ENCODE peak calls at places on chromosomes 4 and X, in four cellular contexts. Z, W, I and M are unnamed samples.
A peak's percentile ranks its signal among the peaks of the same experiment; 100 is the strongest.

GRCh38 chrX:317424-318067 is 1.1 kb downstream of the GTPBP6 start:
- DNase-seq in W (no peak), Z (peak; percentile 95), I (no peak), M (no peak)

GRCh38 chr4:150224896-150225591 is 146.8 kb downstream of the DCLK2 start:
- DNase-seq in I (no peak), W (no peak), Z (no peak), M (no peak)

GRCh38 chr4:103204114-103204513 is 6.0 kb upstream of the CENPE start:
- DNase-seq in Z (no peak), I (no peak), W (peak; percentile 13), M (no peak)

GRCh38 chrX:95762716-95763115 is 921.9 kb upstream of the DIAPH2 start:
- DNase-seq in I (no peak), W (no peak), Z (no peak), M (no peak)

GRCh38 chrX:108267561-108267960 is 170.7 kb downstream of the COL4A6 start:
- DNase-seq in Z (no peak), W (no peak), I (no peak), M (no peak)

GRCh38 chr4:57191523-57192034 is 81.4 kb upstream of the IGFBP7 start:
- DNase-seq in Z (no peak), W (no peak), I (no peak), M (peak; percentile 10)

GRCh38 chr4:154620111-154620510 is 7.7 kb upstream of the FGG start:
- DNase-seq in Z (no peak), W (no peak), I (no peak), M (no peak)

GRCh38 chr4:17823871-17824669 is 13.3 kb downstream of the NCAPG start:
- DNase-seq in Z (no peak), I (no peak), W (no peak), M (no peak)

GRCh38 chr4:186167605-186168004 is 23.8 kb upstream of the CYP4V2 start:
- DNase-seq in I (no peak), W (no peak), Z (no peak), M (no peak)

GRCh38 chrX:23494741-23495140 is 160.1 kb downstream of the PTCHD1 start:
- DNase-seq in I (no peak), W (no peak), Z (no peak), M (no peak)

GRCh38 chrX:154727418-154728323 is 23.2 kb downstream of the GAB3 start:
- DNase-seq in W (no peak), I (no peak), Z (no peak), M (no peak)

GRCh38 chr4:110970642-110971041 is 347.8 kb upstream of the PITX2 start:
- DNase-seq in W (peak; percentile 49), I (no peak), Z (no peak), M (peak; percentile 70)
- TF ChIP-seq SP1 in W (no peak), I (no peak), Z (no peak), M (no peak)

DNA sequence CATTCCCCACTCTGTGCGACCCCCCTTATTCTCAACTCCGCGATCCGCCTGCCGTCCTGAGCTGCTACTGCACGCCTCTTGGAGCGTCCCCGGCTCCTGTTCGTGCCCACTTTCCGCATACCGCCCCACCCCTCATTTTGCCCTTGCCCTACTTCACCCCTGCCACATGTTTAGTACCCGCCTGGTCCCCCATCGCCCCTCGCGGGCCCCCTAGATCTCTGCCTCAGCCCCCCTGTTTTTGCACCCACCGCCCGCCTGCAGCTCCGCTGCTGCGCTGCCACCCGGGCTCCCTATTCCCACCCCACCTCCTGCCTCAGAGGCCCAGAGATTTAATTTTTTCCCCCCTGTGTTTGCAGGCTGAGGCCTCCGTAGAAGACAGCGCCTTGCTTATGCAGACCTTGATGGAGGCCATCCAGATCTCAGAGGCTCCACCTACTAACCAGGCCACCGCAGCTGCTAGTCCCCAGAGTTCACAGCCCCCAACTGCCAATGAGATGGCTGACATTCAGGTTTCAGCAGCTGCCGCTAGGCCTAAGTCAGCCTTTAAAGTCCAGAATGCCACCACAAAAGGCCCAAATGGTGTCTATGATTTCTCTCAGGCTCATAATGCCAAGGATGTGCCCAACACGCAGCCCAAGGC is 1.4 kb downstream of the MAGED1 start:
- DNase-seq in I (no peak), W (no peak), Z (no peak), M (peak; percentile 12)
- TF ChIP-seq FOXK2 in I (no peak), W (no peak), Z (no peak), M (no peak)

GRCh38 chr4:184235526-184235925 is 17.9 kb upstream of the ENPP6 start:
- DNase-seq in Z (no peak), I (no peak), W (no peak), M (no peak)

GRCh38 chr4:184238072-184238743 is 20.5 kb upstream of the ENPP6 start:
- DNase-seq in W (no peak), Z (peak; percentile 10), I (no peak), M (no peak)

GRCh38 chr4:184232975-184233374 is 15.3 kb upstream of the ENPP6 start:
- DNase-seq in Z (no peak), W (no peak), I (no peak), M (no peak)

GRCh38 chr4:184234155-184234554 is 16.5 kb upstream of the ENPP6 start:
- DNase-seq in Z (no peak), I (no peak), W (no peak), M (no peak)

DNA sequence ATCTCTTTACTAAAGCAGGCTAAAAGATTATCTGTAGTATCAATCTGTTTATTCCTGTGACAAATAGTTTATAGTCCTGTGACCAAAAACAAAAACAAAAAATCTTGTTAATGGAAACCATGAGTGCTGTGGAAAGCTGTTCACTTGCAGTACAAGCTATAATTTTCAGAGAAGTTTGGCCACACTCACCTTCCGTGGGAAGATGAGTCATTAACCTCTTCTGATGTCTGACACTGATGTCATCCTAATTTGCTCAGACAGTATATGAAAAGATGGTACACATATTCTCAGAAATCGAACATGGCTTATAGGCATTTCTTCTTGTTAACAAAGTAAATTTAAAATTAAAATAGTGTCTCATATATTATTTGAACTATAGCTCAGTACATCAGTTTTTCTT is 19.9 kb upstream of the ENPP6 start:
- DNase-seq in Z (no peak), W (no peak), I (no peak), M (no peak)
- TF ChIP-seq SP1 in Z (no peak), W (no peak), I (no peak), M (no peak)

GRCh38 chrX:87392369-87392768 is 125.2 kb upstream of the KLHL4 start:
- DNase-seq in W (no peak), Z (peak; percentile 12), I (no peak), M (no peak)

GRCh38 chrX:87397103-87397886 is 120.3 kb upstream of the KLHL4 start:
- DNase-seq in W (no peak), I (no peak), Z (no peak), M (no peak)

GRCh38 chrX:87388381-87388780 is 129.2 kb upstream of the KLHL4 start:
- DNase-seq in W (no peak), I (no peak), Z (no peak), M (no peak)

DNA sequence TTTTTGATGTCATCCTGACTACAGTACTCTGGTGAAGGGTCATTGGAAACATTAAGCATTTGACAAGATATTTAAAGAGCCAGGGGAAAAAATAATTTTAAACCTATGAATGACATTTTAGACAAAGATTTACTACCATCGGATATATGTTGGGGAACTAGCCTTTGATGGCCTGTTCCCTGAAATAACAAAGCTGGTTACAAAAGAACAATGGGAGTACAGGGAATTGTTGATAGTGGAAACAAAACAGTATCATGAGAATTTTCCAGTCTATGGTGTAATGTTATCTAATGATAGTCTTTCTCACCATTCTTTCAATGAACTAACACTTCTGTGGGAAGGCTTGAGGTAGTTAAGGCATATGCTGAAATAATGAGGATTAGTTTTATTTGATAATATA is 125.9 kb upstream of the KLHL4 start:
- DNase-seq in I (no peak), Z (no peak), W (no peak), M (no peak)
- TF ChIP-seq FOXK2 in I (no peak), Z (no peak), W (no peak), M (no peak)

GRCh38 chr4:183840311-183840710 is 64.8 kb upstream of the STOX2 start:
- DNase-seq in I (peak; percentile 5), W (peak; percentile 60), Z (peak; percentile 67), M (peak; percentile 59)
- TF ChIP-seq SP1 in I (no peak), W (no peak), Z (no peak), M (no peak)

GRCh38 chr4:54065282-54066087 is 1.1 kb upstream of the CHIC2 start:
- DNase-seq in Z (no peak), I (no peak), W (no peak), M (no peak)

GRCh38 chr4:54062392-54062791 is 2.0 kb downstream of the CHIC2 start:
- DNase-seq in Z (no peak), I (no peak), W (no peak), M (no peak)

GRCh38 chr4:54064317-54065275 is at the start of gene CHIC2:
- DNase-seq in Z (peak; percentile 91), I (peak; percentile 63), W (peak; percentile 85), M (peak; percentile 90)

GRCh38 chr4:54063224-54063623 is 1.2 kb downstream of the CHIC2 start:
- DNase-seq in W (peak; percentile 52), Z (no peak), I (no peak), M (no peak)

GRCh38 chr4:54063737-54064316 is 578 bp downstream of the CHIC2 start:
- DNase-seq in I (no peak), Z (peak; percentile 17), W (peak; percentile 24), M (peak; percentile 16)
- TF ChIP-seq FOXK2 in I (no peak), Z (no peak), W (no peak), M (no peak)

GRCh38 chrX:150857453-150857852 is 41.0 kb downstream of the CD99L2 start:
- DNase-seq in Z (no peak), W (no peak), I (no peak), M (no peak)
- TF ChIP-seq SP1 in Z (no peak), W (no peak), I (no peak), M (no peak)

GRCh38 chrX:8914636-8915035 is 113.5 kb upstream of the FAM9A start:
- DNase-seq in Z (no peak), I (no peak), W (no peak), M (no peak)
- TF ChIP-seq FOXK2 in Z (no peak), I (no peak), W (no peak), M (no peak)

DNA sequence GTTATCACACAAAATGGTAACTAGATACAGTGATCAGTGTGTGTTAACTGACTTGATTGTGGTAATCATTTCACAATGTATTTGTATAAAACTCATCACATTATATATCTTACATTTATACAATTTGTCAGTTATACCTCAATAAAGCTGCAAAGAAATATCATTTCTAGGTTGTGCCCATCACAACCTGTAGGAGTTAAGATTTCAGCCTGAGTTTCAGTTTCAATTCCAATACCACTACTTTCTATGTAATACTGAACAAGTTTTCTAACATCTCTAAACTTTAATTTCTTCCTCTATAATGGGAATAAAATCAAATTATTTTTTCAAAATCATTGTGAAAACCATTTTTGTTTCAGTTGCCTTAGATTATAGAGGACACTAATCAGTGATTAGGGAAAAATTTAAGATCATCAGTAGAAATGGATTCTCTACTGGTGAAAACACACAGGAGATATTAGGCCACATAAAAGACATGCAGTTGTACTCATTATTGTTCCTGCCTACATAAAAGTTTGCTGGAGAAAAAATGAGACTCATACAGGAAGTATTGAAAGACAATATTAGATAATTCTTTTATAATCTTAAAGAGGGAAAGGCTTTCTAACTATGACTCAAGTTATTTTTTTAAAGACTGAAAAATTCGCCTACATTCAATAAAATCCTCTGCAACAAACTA is 18.4 kb upstream of the TBC1D1 start:
- DNase-seq in W (no peak), Z (no peak), I (no peak), M (no peak)
- TF ChIP-seq SP1 in W (no peak), Z (no peak), I (no peak), M (no peak)